ENCODE peak calls at places on chromosomes 4 and X, in four cellular contexts. One of them, this sample, is unnamed.

GRCh38 chr4:81688085-81688484 is 216.4 kb upstream of the RASGEF1B start:
- DNase-seq in psoas muscle: no peak
- DNase-seq in heart left ventricle: no peak
- DNase-seq in neural progenitor cell: no peak
- DNase-seq in this sample: no peak

GRCh38 chr4:40301592-40301991 is 33.5 kb upstream of the CHRNA9 start:
- DNase-seq in heart left ventricle: no peak
- DNase-seq in psoas muscle: no peak
- DNase-seq in neural progenitor cell: no peak
- DNase-seq in this sample: no peak

GRCh38 chr4:128859887-128860774 is 50.6 kb downstream of the JADE1 start:
- DNase-seq in psoas muscle: no peak
- DNase-seq in heart left ventricle: no peak
- DNase-seq in neural progenitor cell: peak; percentile 33
- DNase-seq in this sample: no peak

GRCh38 chr4:168631241-168632151 is 134.6 kb downstream of the PALLD start:
- DNase-seq in neural progenitor cell: peak; percentile 94
- DNase-seq in heart left ventricle: peak; percentile 57
- DNase-seq in psoas muscle: peak; percentile 82
- DNase-seq in this sample: peak; percentile 77

GRCh38 chr4:72525938-72526337 is 43.1 kb downstream of the ADAMTS3 start:
- DNase-seq in neural progenitor cell: no peak
- DNase-seq in heart left ventricle: peak; percentile 80
- DNase-seq in psoas muscle: peak; percentile 56
- DNase-seq in this sample: peak; percentile 79

GRCh38 chr4:3516836-3517730 is 15.1 kb downstream of the LRPAP1 start:
- DNase-seq in psoas muscle: peak; percentile 48
- DNase-seq in neural progenitor cell: no peak
- DNase-seq in heart left ventricle: no peak
- DNase-seq in this sample: no peak

GRCh38 chrX:134714633-134715110 is 56.4 kb upstream of the PLAC1 start:
- DNase-seq in psoas muscle: no peak
- DNase-seq in neural progenitor cell: no peak
- DNase-seq in heart left ventricle: no peak
- DNase-seq in this sample: no peak

GRCh38 chrX:119181491-119181890 is 53.9 kb upstream of the KIAA1210 start:
- DNase-seq in heart left ventricle: no peak
- DNase-seq in neural progenitor cell: peak; percentile 40
- DNase-seq in psoas muscle: no peak
- DNase-seq in this sample: no peak

GRCh38 chr4:7044415-7044930 is 1.3 kb downstream of the TADA2B start:
- DNase-seq in heart left ventricle: no peak
- DNase-seq in psoas muscle: no peak
- DNase-seq in neural progenitor cell: peak; percentile 29
- DNase-seq in this sample: no peak

GRCh38 chrX:102129473-102129872 is 4.0 kb downstream of the TCEAL2 start:
- DNase-seq in neural progenitor cell: no peak
- DNase-seq in psoas muscle: no peak
- DNase-seq in heart left ventricle: no peak
- DNase-seq in this sample: no peak

GRCh38 chr4:84924439-84924838 is 42.1 kb downstream of the WDFY3 start:
- DNase-seq in psoas muscle: no peak
- DNase-seq in neural progenitor cell: no peak
- DNase-seq in heart left ventricle: no peak
- DNase-seq in this sample: no peak

GRCh38 chr4:163404570-163404969 is 60.9 kb downstream of the NPY5R start:
- DNase-seq in neural progenitor cell: no peak
- DNase-seq in psoas muscle: no peak
- DNase-seq in heart left ventricle: no peak
- DNase-seq in this sample: no peak

GRCh38 chrX:123267220-123267619 is 83.1 kb downstream of the GRIA3 start:
- DNase-seq in psoas muscle: no peak
- DNase-seq in neural progenitor cell: no peak
- DNase-seq in heart left ventricle: no peak
- DNase-seq in this sample: no peak

GRCh38 chrX:76172325-76172887 is 456 bp upstream of the PBDC1 start:
- DNase-seq in heart left ventricle: no peak
- DNase-seq in neural progenitor cell: peak; percentile 60
- DNase-seq in psoas muscle: no peak
- DNase-seq in this sample: no peak

GRCh38 chr4:111406036-111406435 is 739.2 kb upstream of the FAM241A start:
- DNase-seq in heart left ventricle: no peak
- DNase-seq in neural progenitor cell: no peak
- DNase-seq in psoas muscle: no peak
- DNase-seq in this sample: no peak

GRCh38 chr4:68271851-68272756 is 26.6 kb upstream of the TMPRSS11B start:
- DNase-seq in heart left ventricle: no peak
- DNase-seq in psoas muscle: no peak
- DNase-seq in neural progenitor cell: peak; percentile 45
- DNase-seq in this sample: no peak

GRCh38 chr4:115950806-115951205 is 837.4 kb upstream of the NDST4 start:
- DNase-seq in neural progenitor cell: no peak
- DNase-seq in heart left ventricle: no peak
- DNase-seq in psoas muscle: no peak
- DNase-seq in this sample: no peak

GRCh38 chr4:17654701-17655100 is 40.3 kb downstream of the MED28 start:
- DNase-seq in neural progenitor cell: no peak
- DNase-seq in psoas muscle: no peak
- DNase-seq in heart left ventricle: no peak
- DNase-seq in this sample: no peak

GRCh38 chr4:128424524-128425195 is 137.0 kb upstream of the PGRMC2 start:
- DNase-seq in neural progenitor cell: no peak
- DNase-seq in psoas muscle: no peak
- DNase-seq in heart left ventricle: no peak
- DNase-seq in this sample: no peak

GRCh38 chr4:14984452-14984851 is 17.8 kb upstream of the CPEB2 start:
- DNase-seq in neural progenitor cell: no peak
- DNase-seq in psoas muscle: no peak
- DNase-seq in heart left ventricle: no peak
- DNase-seq in this sample: no peak

GRCh38 chr4:1983846-1984405 is 24.8 kb downstream of the NELFA start:
- DNase-seq in heart left ventricle: peak; percentile 51
- DNase-seq in neural progenitor cell: no peak
- DNase-seq in psoas muscle: no peak
- DNase-seq in this sample: no peak

GRCh38 chrX:123975180-123975579 is 13.7 kb downstream of the STAG2 start:
- DNase-seq in heart left ventricle: no peak
- DNase-seq in psoas muscle: no peak
- DNase-seq in neural progenitor cell: no peak
- DNase-seq in this sample: no peak

GRCh38 chr4:140308366-140309123 is 64.9 kb upstream of the SCOC start:
- DNase-seq in psoas muscle: peak; percentile 91
- DNase-seq in neural progenitor cell: no peak
- DNase-seq in heart left ventricle: peak; percentile 74
- DNase-seq in this sample: peak; percentile 58

GRCh38 chr4:6374575-6374974 is 97.8 kb downstream of the PPP2R2C start:
- DNase-seq in heart left ventricle: no peak
- DNase-seq in neural progenitor cell: no peak
- DNase-seq in psoas muscle: peak; percentile 15
- DNase-seq in this sample: no peak

GRCh38 chr4:1370321-1371124 is 23.5 kb downstream of the UVSSA start:
- DNase-seq in heart left ventricle: no peak
- DNase-seq in psoas muscle: peak; percentile 42
- DNase-seq in neural progenitor cell: no peak
- DNase-seq in this sample: peak; percentile 61

GRCh38 chr4:8058031-8058479 is 100.6 kb downstream of the ABLIM2 start:
- DNase-seq in heart left ventricle: no peak
- DNase-seq in psoas muscle: no peak
- DNase-seq in neural progenitor cell: no peak
- DNase-seq in this sample: no peak

GRCh38 chrX:10137516-10137915 is 19.3 kb upstream of the CLCN4 start:
- DNase-seq in psoas muscle: no peak
- DNase-seq in neural progenitor cell: no peak
- DNase-seq in heart left ventricle: no peak
- DNase-seq in this sample: no peak

GRCh38 chr4:15493411-15493810 is 23.7 kb downstream of the CC2D2A start:
- DNase-seq in heart left ventricle: no peak
- DNase-seq in neural progenitor cell: no peak
- DNase-seq in psoas muscle: no peak
- DNase-seq in this sample: no peak

GRCh38 chrX:9610774-9611392 is 146.0 kb downstream of the TBL1X start:
- DNase-seq in psoas muscle: no peak
- DNase-seq in heart left ventricle: no peak
- DNase-seq in neural progenitor cell: no peak
- DNase-seq in this sample: no peak

GRCh38 chr4:43512253-43512652 is 619.7 kb downstream of the GRXCR1 start:
- DNase-seq in neural progenitor cell: no peak
- DNase-seq in heart left ventricle: no peak
- DNase-seq in psoas muscle: no peak
- DNase-seq in this sample: no peak

GRCh38 chr4:26412381-26413372 is 77.6 kb downstream of the CCKAR start:
- DNase-seq in heart left ventricle: peak; percentile 47
- DNase-seq in neural progenitor cell: peak; percentile 1
- DNase-seq in psoas muscle: no peak
- DNase-seq in this sample: no peak

GRCh38 chr4:118941799-118942198 is 53.1 kb downstream of the SYNPO2 start:
- DNase-seq in heart left ventricle: no peak
- DNase-seq in psoas muscle: no peak
- DNase-seq in neural progenitor cell: no peak
- DNase-seq in this sample: no peak

GRCh38 chrX:39772057-39772832 is 325.5 kb downstream of the BCOR start:
- DNase-seq in heart left ventricle: no peak
- DNase-seq in neural progenitor cell: no peak
- DNase-seq in psoas muscle: no peak
- DNase-seq in this sample: no peak

GRCh38 chr4:108635070-108635655 is 14.8 kb downstream of the RPL34 start:
- DNase-seq in neural progenitor cell: no peak
- DNase-seq in heart left ventricle: no peak
- DNase-seq in psoas muscle: no peak
- DNase-seq in this sample: no peak

GRCh38 chr4:7276538-7276937 is 84.2 kb downstream of the SORCS2 start:
- DNase-seq in heart left ventricle: no peak
- DNase-seq in neural progenitor cell: no peak
- DNase-seq in psoas muscle: no peak
- DNase-seq in this sample: no peak

GRCh38 chrX:30812326-30812725 is 76.7 kb downstream of the TAB3 start:
- DNase-seq in psoas muscle: no peak
- DNase-seq in heart left ventricle: no peak
- DNase-seq in neural progenitor cell: no peak
- DNase-seq in this sample: no peak

GRCh38 chr4:54783402-54784110 is 125.8 kb downstream of the KIT start:
- DNase-seq in neural progenitor cell: no peak
- DNase-seq in heart left ventricle: peak; percentile 8
- DNase-seq in psoas muscle: no peak
- DNase-seq in this sample: no peak

GRCh38 chr4:37644962-37645361 is 41.2 kb downstream of the RELL1 start:
- DNase-seq in neural progenitor cell: no peak
- DNase-seq in psoas muscle: no peak
- DNase-seq in heart left ventricle: no peak
- DNase-seq in this sample: no peak

GRCh38 chrX:149314031-149314430 is 191.1 kb downstream of the IDS start:
- DNase-seq in heart left ventricle: no peak
- DNase-seq in neural progenitor cell: no peak
- DNase-seq in psoas muscle: no peak
- DNase-seq in this sample: no peak

GRCh38 chrX:149312936-149313432 is 192.1 kb downstream of the IDS start:
- DNase-seq in neural progenitor cell: no peak
- DNase-seq in psoas muscle: no peak
- DNase-seq in heart left ventricle: no peak
- DNase-seq in this sample: no peak

DNA sequence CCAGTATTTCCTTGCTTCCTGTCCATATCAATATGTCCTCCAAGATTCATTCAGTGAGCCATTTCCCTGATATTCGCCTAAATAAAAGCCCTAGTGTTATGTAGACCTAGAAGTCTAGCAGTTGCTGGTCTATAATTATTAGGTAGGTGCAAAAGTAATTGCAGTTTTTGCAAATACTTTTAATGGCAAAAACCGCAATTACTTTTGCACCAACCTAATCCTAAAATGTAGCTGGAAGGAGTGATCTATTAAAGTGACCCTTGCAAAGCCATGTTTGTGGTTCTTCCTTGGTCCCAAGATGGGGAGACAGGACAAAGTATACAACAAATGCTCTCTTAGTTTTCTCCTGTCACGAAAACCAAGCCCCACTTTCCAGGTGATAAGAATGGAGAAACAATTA is 193.0 kb downstream of the IDS start:
- DNase-seq in heart left ventricle: no peak
- DNase-seq in psoas muscle: no peak
- DNase-seq in neural progenitor cell: no peak
- DNase-seq in this sample: no peak
- H3K27ac ChIP-seq in heart left ventricle: no peak overlapping the region
- H3K27ac ChIP-seq in psoas muscle: no peak overlapping the region
- H3K27ac ChIP-seq in neural progenitor cell: no peak overlapping the region
- H3K27ac ChIP-seq in this sample: no peak overlapping the region

GRCh38 chrX:253451-254297 is 27.5 kb upstream of the PLCXD1 start:
- DNase-seq in psoas muscle: peak; percentile 36
- DNase-seq in heart left ventricle: no peak
- DNase-seq in neural progenitor cell: no peak
- DNase-seq in this sample: no peak
- H3K4me3 ChIP-seq in psoas muscle: no peak overlapping the region
- H3K4me3 ChIP-seq in heart left ventricle: no peak overlapping the region
- H3K4me3 ChIP-seq in neural progenitor cell: no peak overlapping the region
- H3K4me3 ChIP-seq in this sample: no peak overlapping the region

GRCh38 chrX:154738013-154738738 is 12.7 kb downstream of the GAB3 start:
- DNase-seq in neural progenitor cell: no peak
- DNase-seq in psoas muscle: peak; percentile 74
- DNase-seq in heart left ventricle: peak; percentile 68
- DNase-seq in this sample: peak; percentile 45
- H3K27ac ChIP-seq in neural progenitor cell: no peak overlapping the region
- H3K27ac ChIP-seq in psoas muscle: peak overlapping the region; percentile 57
- H3K27ac ChIP-seq in heart left ventricle: peak overlapping the region; percentile 80
- H3K27ac ChIP-seq in this sample: peak overlapping the region; percentile 37

GRCh38 chr4:48129307-48130014 is 4.6 kb downstream of the TXK start:
- DNase-seq in neural progenitor cell: no peak
- DNase-seq in psoas muscle: peak; percentile 54
- DNase-seq in heart left ventricle: no peak
- DNase-seq in this sample: no peak

GRCh38 chr4:48127882-48128394 is 6.1 kb downstream of the TXK start:
- DNase-seq in neural progenitor cell: peak; percentile 89
- DNase-seq in psoas muscle: peak; percentile 55
- DNase-seq in heart left ventricle: peak; percentile 51
- DNase-seq in this sample: peak; percentile 45

GRCh38 chr4:48133668-48134444 is at the start of gene TXK:
- DNase-seq in heart left ventricle: no peak
- DNase-seq in psoas muscle: no peak
- DNase-seq in neural progenitor cell: no peak
- DNase-seq in this sample: no peak

GRCh38 chr4:48130100-48130499 is 4.0 kb downstream of the TXK start:
- DNase-seq in neural progenitor cell: no peak
- DNase-seq in heart left ventricle: no peak
- DNase-seq in psoas muscle: no peak
- DNase-seq in this sample: no peak

DNA sequence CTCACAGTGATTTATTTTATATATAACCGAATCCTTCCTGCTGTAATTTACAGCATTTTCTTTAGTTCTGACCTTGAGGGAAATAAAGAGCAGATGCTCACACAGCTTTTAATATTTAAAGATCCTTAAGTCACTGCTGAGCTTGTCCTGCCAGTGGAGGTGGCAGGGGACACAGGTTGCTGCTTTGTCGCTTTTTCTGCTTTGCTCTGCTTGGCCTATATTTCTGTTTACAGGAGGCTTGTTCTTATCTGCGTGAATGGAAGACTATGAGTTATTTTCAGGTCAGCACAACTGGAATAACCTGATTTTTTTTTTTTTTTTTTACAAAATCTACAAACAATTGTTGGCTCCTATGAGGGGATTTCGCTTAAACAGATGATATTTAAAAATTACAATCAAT is 2.3 kb downstream of the TXK start:
- DNase-seq in psoas muscle: no peak
- DNase-seq in heart left ventricle: no peak
- DNase-seq in neural progenitor cell: no peak
- DNase-seq in this sample: no peak
- H3K4me3 ChIP-seq in psoas muscle: no peak overlapping the region
- H3K4me3 ChIP-seq in heart left ventricle: no peak overlapping the region
- H3K4me3 ChIP-seq in neural progenitor cell: no peak overlapping the region
- H3K4me3 ChIP-seq in this sample: no peak overlapping the region